ENCODE peak calls at places on chromosomes 11 and 22, in ten cellular contexts. J is pancreas, Y is astrocyte of the spinal cord, X is glutamatergic neuron, W is LNCaP clone FGC, B is endothelial cell, G is testis, S is astrocyte, T is A549, N is RWPE2. F is an unnamed sample.

GRCh38 chr22:40922484-40923303 is 28.5 kb upstream of the RBX1 start:
- DNase-seq in Y (peak), S (peak), T (peak), G (no peak), J (no peak), B (peak), X (no peak), W (peak), N (no peak), F (peak)

GRCh38 chr11:62910141-62910882 is 10.9 kb downstream of the CHRM1 start:
- DNase-seq in G (no peak), B (no peak), W (no peak), T (no peak), X (no peak), J (no peak), S (no peak), N (no peak), Y (no peak), F (no peak)

GRCh38 chr11:38060930-38061329 is 1462.9 kb upstream of the RAG2 start:
- DNase-seq in Y (no peak), T (no peak), S (peak), N (no peak), G (no peak), W (no peak), B (no peak), J (no peak), X (no peak), F (no peak)

GRCh38 chr22:34481090-34481489 is 560.8 kb upstream of the LARGE1 start:
- DNase-seq in B (no peak), N (no peak), J (no peak), S (no peak), Y (no peak), W (no peak), T (no peak), X (no peak), G (no peak), F (no peak)

GRCh38 chr11:66189031-66189745 is 79.3 kb upstream of the RAB1B start:
- DNase-seq in T (peak), N (no peak), B (no peak), J (no peak), X (no peak), W (peak), G (no peak), Y (peak), S (no peak), F (peak)

GRCh38 chr22:41411021-41411851 is 29.5 kb downstream of the TEF start:
- DNase-seq in T (no peak), N (no peak), J (no peak), X (no peak), Y (no peak), G (peak), B (no peak), S (no peak), W (no peak), F (no peak)

GRCh38 chr22:26565181-26565580 is 24.8 kb downstream of the TPST2 start:
- DNase-seq in X (no peak), B (no peak), W (no peak), Y (no peak), S (no peak), J (peak), N (no peak), T (no peak), G (no peak), F (no peak)

GRCh38 chr11:96391698-96392307 is 2.0 kb downstream of the JRKL start:
- DNase-seq in X (no peak), S (no peak), W (no peak), Y (peak), T (peak), J (no peak), N (no peak), B (no peak), G (no peak), F (no peak)

GRCh38 chr11:96259053-96259837 is 83.8 kb downstream of the MAML2 start:
- DNase-seq in G (no peak), Y (peak), J (no peak), W (no peak), T (peak), S (peak), X (no peak), N (no peak), B (no peak), F (peak)

GRCh38 chr11:10322830-10323792 is 18.2 kb downstream of the ADM start:
- DNase-seq in T (peak), W (peak), X (no peak), B (peak), S (peak), Y (peak), J (peak), N (no peak), G (no peak), F (peak)

GRCh38 chr22:39690901-39691620 is 120.5 kb downstream of the CACNA1I start:
- DNase-seq in B (no peak), J (no peak), G (peak), X (peak), T (no peak), W (no peak), S (no peak), Y (no peak), N (no peak), F (no peak)

GRCh38 chr11:116192509-116193206 is 580.1 kb downstream of the BUD13 start:
- DNase-seq in N (no peak), T (no peak), X (peak), W (no peak), B (no peak), G (no peak), S (no peak), J (no peak), Y (no peak), F (no peak)

GRCh38 chr11:9765320-9766101 is 101.6 kb downstream of the SWAP70 start:
- DNase-seq in Y (peak), W (no peak), T (no peak), S (peak), N (no peak), J (no peak), X (peak), G (peak), B (peak), F (no peak)

GRCh38 chr22:27998511-27999410 is 79.7 kb upstream of the PITPNB start:
- DNase-seq in Y (no peak), W (no peak), B (no peak), J (no peak), S (no peak), G (no peak), X (peak), N (peak), T (no peak), F (no peak)

GRCh38 chr11:69545976-69546617 is 64.6 kb downstream of the LINC01488 start:
- DNase-seq in T (no peak), Y (no peak), S (no peak), G (no peak), W (no peak), B (no peak), J (no peak), X (no peak), N (no peak), F (no peak)

GRCh38 chr22:45263790-45264269 is 20.9 kb upstream of the UPK3A start:
- DNase-seq in S (peak), X (peak), Y (peak), B (peak), G (peak), W (no peak), N (no peak), T (peak), J (peak), F (peak)

GRCh38 chr22:22230438-22230837 is 14.1 kb upstream of the VPREB1 start:
- DNase-seq in S (no peak), Y (no peak), G (no peak), B (no peak), X (no peak), W (no peak), J (no peak), T (no peak), N (no peak), F (no peak)

GRCh38 chr11:26286472-26287066 is 45.4 kb upstream of the ANO3 start:
- DNase-seq in G (peak), X (peak), S (peak), J (no peak), Y (peak), N (no peak), T (peak), W (no peak), B (peak), F (peak)
- TF ChIP-seq CTCF in G (peak), X (peak), S (peak), J (no peak), Y (peak), N (peak), T (peak), W (peak), B (no peak), F (peak)

DNA sequence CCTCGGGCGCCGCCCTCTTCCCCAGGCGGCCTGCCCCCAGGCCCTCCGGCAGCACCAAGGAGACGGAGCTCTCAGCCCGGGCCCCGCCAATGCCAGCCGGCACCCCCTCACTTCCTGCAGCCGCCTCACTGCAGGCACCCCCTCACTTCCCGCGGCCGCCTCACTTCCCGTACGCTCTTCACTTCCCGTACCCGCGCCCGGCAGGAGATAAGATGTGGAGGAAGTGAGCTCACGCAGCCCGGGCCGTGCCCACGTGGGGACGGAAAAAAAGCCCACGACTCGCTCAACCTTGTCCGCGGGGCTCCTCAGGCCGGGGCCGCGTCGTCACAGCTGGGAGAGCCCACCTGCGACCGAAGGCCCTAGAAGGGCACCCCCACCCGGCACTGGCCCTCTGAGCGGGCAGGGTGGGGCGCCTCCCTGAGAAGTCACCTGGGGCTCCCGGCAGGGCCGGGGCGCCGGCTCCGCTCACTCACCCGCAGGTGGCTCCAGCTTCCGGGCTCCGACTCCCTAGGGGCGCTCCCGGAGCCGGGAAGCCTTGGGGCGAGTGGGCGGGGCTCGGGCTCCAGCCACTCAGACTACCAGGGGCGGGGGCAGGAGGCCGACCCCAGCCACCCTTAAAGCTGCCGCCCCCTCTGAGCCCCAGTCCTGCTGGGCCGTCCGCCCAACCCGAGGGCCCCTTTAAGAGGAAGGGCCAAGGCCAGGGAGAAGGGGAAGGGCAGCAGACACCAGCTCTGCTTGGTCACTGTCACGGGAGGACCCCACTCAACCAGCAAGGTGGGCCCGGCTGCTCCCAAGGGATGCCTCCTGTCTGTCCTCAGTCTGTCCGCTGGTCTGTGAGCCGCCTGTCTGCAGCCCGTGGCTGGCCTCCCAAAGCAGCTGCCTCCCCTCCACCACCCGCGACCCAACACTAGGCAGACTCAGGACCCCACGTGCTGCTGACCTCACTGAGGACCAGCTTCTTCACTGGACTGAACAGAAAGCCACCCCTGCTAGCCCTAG is 31.4 kb downstream of the PISD start:
- DNase-seq in T (peak), S (peak), B (peak), N (peak), J (peak), Y (peak), G (peak), W (no peak), X (peak), F (peak)
- TF ChIP-seq CTCF in T (no peak), S (no peak), B (no peak), N (peak), J (no peak), Y (peak), G (no peak), W (peak), X (no peak), F (no peak)

GRCh38 chr11:68457214-68457897 is 3.2 kb upstream of the PPP6R3 start:
- DNase-seq in T (no peak), B (no peak), G (no peak), J (no peak), X (no peak), W (no peak), Y (no peak), S (no peak), N (no peak), F (no peak)

GRCh38 chr11:68461284-68461861 is 821 bp downstream of the PPP6R3 start:
- DNase-seq in T (peak), Y (peak), W (no peak), G (no peak), N (no peak), J (peak), X (no peak), B (no peak), S (peak), F (peak)

GRCh38 chr11:68460741-68461283 is at the start of gene PPP6R3:
- DNase-seq in W (no peak), G (peak), T (no peak), Y (no peak), X (no peak), N (no peak), B (no peak), S (no peak), J (no peak), F (no peak)

GRCh38 chr11:68457898-68458249 is 2.7 kb upstream of the PPP6R3 start:
- DNase-seq in B (no peak), J (no peak), G (no peak), X (no peak), T (no peak), Y (no peak), W (no peak), S (no peak), N (no peak), F (no peak)

GRCh38 chr11:68459886-68460740 is 439 bp upstream of the PPP6R3 start:
- DNase-seq in G (peak), J (peak), W (peak), N (peak), X (peak), T (peak), B (peak), S (peak), Y (peak), F (peak)
- TF ChIP-seq CTCF in G (no peak), J (no peak), W (no peak), N (no peak), X (no peak), T (no peak), B (no peak), S (no peak), Y (no peak), F (no peak)

GRCh38 chr22:32951081-32951806 is 106.9 kb downstream of the SYN3 start:
- DNase-seq in Y (no peak), N (no peak), T (no peak), J (no peak), B (peak), W (no peak), G (no peak), X (peak), S (no peak), F (no peak)
- TF ChIP-seq CTCF in Y (no peak), N (no peak), T (no peak), J (no peak), B (peak), W (no peak), G (no peak), X (peak), S (no peak), F (peak)

F was measured in MCF 10A.